ENCODE peak calls at places on chromosomes 6 and 20, in six cellular contexts. One of them, this sample, is unnamed.

GRCh38 chr6:35287671-35288396 is 9.8 kb upstream of the DEF6 start:
- DNase-seq in T-helper 17 cell: no peak
- DNase-seq in HepG2: no peak
- DNase-seq in A172: no peak
- DNase-seq in Daoy: no peak
- DNase-seq in naive thymus-derived CD8-positive, alpha-beta T cell: no peak
- DNase-seq in this sample: no peak

GRCh38 chr20:32966382-32966781 is 37.9 kb downstream of the SUN5 start:
- DNase-seq in Daoy: no peak
- DNase-seq in naive thymus-derived CD8-positive, alpha-beta T cell: no peak
- DNase-seq in T-helper 17 cell: no peak
- DNase-seq in A172: no peak
- DNase-seq in HepG2: no peak
- DNase-seq in this sample: no peak

GRCh38 chr20:44901972-44902371 is 7.9 kb upstream of the PABPC1L start:
- DNase-seq in HepG2: no peak
- DNase-seq in A172: peak
- DNase-seq in T-helper 17 cell: no peak
- DNase-seq in naive thymus-derived CD8-positive, alpha-beta T cell: no peak
- DNase-seq in Daoy: peak
- DNase-seq in this sample: no peak

GRCh38 chr6:90537723-90538407 is 49.0 kb downstream of the MAP3K7 start:
- DNase-seq in T-helper 17 cell: no peak
- DNase-seq in HepG2: no peak
- DNase-seq in naive thymus-derived CD8-positive, alpha-beta T cell: no peak
- DNase-seq in Daoy: no peak
- DNase-seq in A172: peak
- DNase-seq in this sample: no peak

GRCh38 chr6:14282326-14282725 is 164.8 kb downstream of the CD83 start:
- DNase-seq in naive thymus-derived CD8-positive, alpha-beta T cell: no peak
- DNase-seq in HepG2: no peak
- DNase-seq in Daoy: no peak
- DNase-seq in T-helper 17 cell: no peak
- DNase-seq in A172: no peak
- DNase-seq in this sample: no peak

GRCh38 chr6:108134213-108134973 is 31.4 kb upstream of the NR2E1 start:
- DNase-seq in A172: peak
- DNase-seq in Daoy: no peak
- DNase-seq in HepG2: no peak
- DNase-seq in naive thymus-derived CD8-positive, alpha-beta T cell: no peak
- DNase-seq in T-helper 17 cell: no peak
- DNase-seq in this sample: no peak

GRCh38 chr6:1070085-1070521 is 241.8 kb upstream of the FOXQ1 start:
- DNase-seq in naive thymus-derived CD8-positive, alpha-beta T cell: no peak
- DNase-seq in Daoy: peak
- DNase-seq in T-helper 17 cell: no peak
- DNase-seq in HepG2: no peak
- DNase-seq in A172: peak
- DNase-seq in this sample: no peak

GRCh38 chr6:38021029-38021428 is 201.5 kb downstream of the ZFAND3 start:
- DNase-seq in A172: no peak
- DNase-seq in Daoy: no peak
- DNase-seq in T-helper 17 cell: no peak
- DNase-seq in HepG2: no peak
- DNase-seq in naive thymus-derived CD8-positive, alpha-beta T cell: no peak
- DNase-seq in this sample: no peak

GRCh38 chr20:13525225-13525940 is 113.3 kb downstream of the TASP1 start:
- DNase-seq in naive thymus-derived CD8-positive, alpha-beta T cell: no peak
- DNase-seq in HepG2: peak
- DNase-seq in T-helper 17 cell: no peak
- DNase-seq in Daoy: peak
- DNase-seq in A172: peak
- DNase-seq in this sample: no peak

GRCh38 chr6:27237089-27237723 is 10.3 kb upstream of the PRSS16 start:
- DNase-seq in naive thymus-derived CD8-positive, alpha-beta T cell: peak
- DNase-seq in HepG2: peak
- DNase-seq in T-helper 17 cell: no peak
- DNase-seq in A172: peak
- DNase-seq in Daoy: peak
- DNase-seq in this sample: no peak

GRCh38 chr6:100096356-100096755 is 102.3 kb upstream of the MCHR2 start:
- DNase-seq in A172: no peak
- DNase-seq in T-helper 17 cell: no peak
- DNase-seq in Daoy: no peak
- DNase-seq in HepG2: no peak
- DNase-seq in naive thymus-derived CD8-positive, alpha-beta T cell: no peak
- DNase-seq in this sample: no peak

GRCh38 chr6:82492134-82492533 is 128.5 kb downstream of the TPBG start:
- DNase-seq in HepG2: no peak
- DNase-seq in Daoy: no peak
- DNase-seq in naive thymus-derived CD8-positive, alpha-beta T cell: no peak
- DNase-seq in T-helper 17 cell: no peak
- DNase-seq in A172: no peak
- DNase-seq in this sample: no peak

GRCh38 chr6:16205377-16206144 is 32.8 kb upstream of the GMPR start:
- DNase-seq in Daoy: peak
- DNase-seq in HepG2: no peak
- DNase-seq in T-helper 17 cell: no peak
- DNase-seq in naive thymus-derived CD8-positive, alpha-beta T cell: no peak
- DNase-seq in A172: no peak
- DNase-seq in this sample: no peak

GRCh38 chr6:113464959-113465358 is 392.2 kb upstream of the MARCKS start:
- DNase-seq in HepG2: no peak
- DNase-seq in naive thymus-derived CD8-positive, alpha-beta T cell: no peak
- DNase-seq in A172: peak
- DNase-seq in T-helper 17 cell: no peak
- DNase-seq in Daoy: peak
- DNase-seq in this sample: no peak

GRCh38 chr20:35277127-35277526 is 795 bp downstream of the MMP24OS start:
- DNase-seq in A172: no peak
- DNase-seq in HepG2: no peak
- DNase-seq in T-helper 17 cell: no peak
- DNase-seq in Daoy: no peak
- DNase-seq in naive thymus-derived CD8-positive, alpha-beta T cell: no peak
- DNase-seq in this sample: no peak

GRCh38 chr6:82363368-82364086 is at the start of gene TPBG:
- DNase-seq in HepG2: peak
- DNase-seq in A172: peak
- DNase-seq in T-helper 17 cell: no peak
- DNase-seq in Daoy: peak
- DNase-seq in naive thymus-derived CD8-positive, alpha-beta T cell: no peak
- DNase-seq in this sample: no peak

GRCh38 chr20:21302645-21303060 is 478 bp upstream of the XRN2 start:
- DNase-seq in Daoy: no peak
- DNase-seq in naive thymus-derived CD8-positive, alpha-beta T cell: no peak
- DNase-seq in T-helper 17 cell: no peak
- DNase-seq in HepG2: no peak
- DNase-seq in A172: no peak
- DNase-seq in this sample: no peak

GRCh38 chr6:132960720-132961119 is 146.4 kb downstream of the RPS12 start:
- DNase-seq in T-helper 17 cell: no peak
- DNase-seq in naive thymus-derived CD8-positive, alpha-beta T cell: no peak
- DNase-seq in A172: peak
- DNase-seq in Daoy: peak
- DNase-seq in HepG2: no peak
- DNase-seq in this sample: no peak

GRCh38 chr6:16849280-16850210 is 88.3 kb upstream of the ATXN1 start:
- DNase-seq in Daoy: peak
- DNase-seq in HepG2: peak
- DNase-seq in T-helper 17 cell: no peak
- DNase-seq in naive thymus-derived CD8-positive, alpha-beta T cell: peak
- DNase-seq in A172: peak
- DNase-seq in this sample: no peak

GRCh38 chr6:40997256-40997957 is 41.6 kb downstream of the UNC5CL start:
- DNase-seq in Daoy: peak
- DNase-seq in naive thymus-derived CD8-positive, alpha-beta T cell: no peak
- DNase-seq in T-helper 17 cell: no peak
- DNase-seq in HepG2: peak
- DNase-seq in A172: peak
- DNase-seq in this sample: no peak

GRCh38 chr6:70415660-70416059 is 2.4 kb downstream of the FAM135A start:
- DNase-seq in naive thymus-derived CD8-positive, alpha-beta T cell: no peak
- DNase-seq in Daoy: no peak
- DNase-seq in HepG2: no peak
- DNase-seq in T-helper 17 cell: no peak
- DNase-seq in A172: no peak
- DNase-seq in this sample: no peak

GRCh38 chr6:166957087-166957804 is 896 bp upstream of the RNASET2 start:
- DNase-seq in T-helper 17 cell: peak
- DNase-seq in HepG2: peak
- DNase-seq in naive thymus-derived CD8-positive, alpha-beta T cell: peak
- DNase-seq in A172: no peak
- DNase-seq in Daoy: no peak
- DNase-seq in this sample: peak

This sample was measured in effector CD4-positive, alpha-beta T cell.